ENCODE peak calls at places on chromosomes 6 and 20, in ten cellular contexts. Q is left ventricle myocardium inferior, S is dorsolateral prefrontal cortex, C is uterus, M is pancreas, J is hepatocyte, V is tibial artery, A is right atrium auricular region, L is transverse colon, U is OCI-LY7. T is an unnamed sample.

GRCh38 chr20:37932919-37933318 is 30.0 kb downstream of the VSTM2L start:
- DNase-seq in J (no peak), U (no peak), A (no peak), L (no peak), M (no peak), V (no peak), S (no peak), C (no peak), Q (no peak), T (no peak)

GRCh38 chr6:143187173-143187908 is 126.7 kb downstream of the AIG1 start:
- DNase-seq in L (no peak), J (no peak), S (no peak), Q (no peak), C (no peak), V (no peak), U (no peak), A (no peak), M (no peak), T (no peak)

GRCh38 chr20:46666818-46667515 is 15.7 kb upstream of the SLC13A3 start:
- DNase-seq in V (no peak), L (no peak), U (no peak), A (no peak), Q (no peak), S (no peak), M (no peak), J (no peak), C (no peak), T (no peak)

GRCh38 chr6:133542056-133542821 is 301.1 kb downstream of the EYA4 start:
- DNase-seq in C (no peak), M (no peak), A (no peak), S (no peak), V (no peak), J (no peak), L (no peak), U (no peak), Q (no peak), T (no peak)

GRCh38 chr20:46074006-46074405 is 15.8 kb downstream of the NCOA5 start:
- DNase-seq in J (no peak), M (no peak), C (no peak), V (no peak), Q (no peak), L (no peak), A (no peak), U (no peak), S (no peak), T (no peak)

GRCh38 chr6:143678980-143679379 is 1.2 kb downstream of the PHACTR2 start:
- DNase-seq in L (no peak), V (no peak), C (no peak), J (no peak), A (no peak), U (no peak), M (no peak), Q (no peak), S (no peak), T (no peak)

GRCh38 chr6:3414704-3415453 is 42.0 kb downstream of the SLC22A23 start:
- DNase-seq in J (peak; percentile 79), A (no peak), V (no peak), C (no peak), M (no peak), U (no peak), L (no peak), Q (no peak), S (no peak), T (no peak)

GRCh38 chr20:8996817-8997512 is 71.9 kb upstream of the PLCB4 start:
- DNase-seq in A (no peak), J (no peak), C (no peak), M (no peak), L (no peak), V (no peak), U (no peak), Q (no peak), S (no peak), T (no peak)

GRCh38 chr6:132461958-132462357 is 51.0 kb downstream of the STX7 start:
- DNase-seq in U (no peak), L (no peak), V (no peak), M (no peak), Q (no peak), J (no peak), A (no peak), C (no peak), S (no peak), T (no peak)

GRCh38 chr6:153263489-153263888 is 132.4 kb upstream of the RGS17 start:
- DNase-seq in S (no peak), Q (no peak), A (no peak), C (no peak), L (no peak), V (no peak), U (no peak), M (no peak), J (no peak), T (no peak)

GRCh38 chr6:126475449-126475848 is 135.5 kb downstream of the CENPW start:
- DNase-seq in U (no peak), L (no peak), V (no peak), J (no peak), M (no peak), S (no peak), Q (no peak), A (no peak), C (no peak), T (no peak)

GRCh38 chr6:11744753-11745152 is 33.9 kb downstream of the ADTRP start:
- DNase-seq in U (no peak), V (peak; percentile 90), S (no peak), A (peak; percentile 87), L (peak; percentile 62), Q (peak; percentile 45), C (peak; percentile 51), M (no peak), J (peak; percentile 50), T (no peak)

GRCh38 chr6:106125925-106126435 is 39.8 kb downstream of the PRDM1 start:
- DNase-seq in U (no peak), L (peak; percentile 65), M (no peak), V (no peak), J (peak; percentile 41), S (no peak), Q (no peak), C (no peak), A (no peak), T (peak; percentile 8)

GRCh38 chr6:90369651-90370050 is 73.0 kb upstream of the BACH2 start:
- DNase-seq in V (no peak), C (no peak), U (no peak), Q (no peak), A (no peak), J (no peak), L (no peak), S (no peak), M (no peak), T (no peak)

GRCh38 chr20:35618372-35619131 is 2.9 kb downstream of the SPAG4 start:
- DNase-seq in U (peak; percentile 58), C (no peak), V (no peak), Q (no peak), M (peak; percentile 86), A (peak; percentile 67), L (no peak), J (no peak), S (no peak), T (peak; percentile 76)

GRCh38 chr20:44026932-44027685 is 112.5 kb downstream of the TOX2 start:
- DNase-seq in L (no peak), J (no peak), S (no peak), C (no peak), Q (no peak), M (no peak), V (no peak), A (peak; percentile 50), U (no peak), T (peak; percentile 60)

GRCh38 chr6:143845033-143845432 is 1.9 kb downstream of the LTV1 start:
- DNase-seq in L (no peak), A (no peak), S (no peak), V (no peak), U (no peak), C (no peak), J (no peak), M (no peak), Q (no peak), T (no peak)

GRCh38 chr20:17888044-17888443 is 80.5 kb downstream of the SNX5 start:
- DNase-seq in U (no peak), J (no peak), Q (no peak), L (peak; percentile 43), M (no peak), S (no peak), V (no peak), C (no peak), A (no peak), T (no peak)

GRCh38 chr6:45437441-45437820 is 59.7 kb upstream of the SUPT3H start:
- DNase-seq in L (no peak), Q (no peak), V (no peak), J (no peak), M (no peak), U (no peak), A (no peak), S (no peak), C (no peak), T (no peak)
- H3K4me3 ChIP-seq in L (no peak overlapping the region), Q (no peak overlapping the region), V (no peak overlapping the region), J (no peak overlapping the region), M (no peak overlapping the region), U (no peak overlapping the region), A (no peak overlapping the region), S (no peak overlapping the region), C (no peak overlapping the region), T (peak overlapping the region; percentile 23)

GRCh38 chr6:25456249-25456648 is 177.1 kb downstream of the CARMIL1 start:
- DNase-seq in V (no peak), C (no peak), A (no peak), M (no peak), J (no peak), Q (no peak), L (no peak), U (no peak), S (no peak), T (no peak)
- TF ChIP-seq CTCF in V (no peak), C (no peak), A (no peak), M (no peak), J (no peak), Q (no peak), L (no peak), U (no peak), S (no peak), T (no peak)

DNA sequence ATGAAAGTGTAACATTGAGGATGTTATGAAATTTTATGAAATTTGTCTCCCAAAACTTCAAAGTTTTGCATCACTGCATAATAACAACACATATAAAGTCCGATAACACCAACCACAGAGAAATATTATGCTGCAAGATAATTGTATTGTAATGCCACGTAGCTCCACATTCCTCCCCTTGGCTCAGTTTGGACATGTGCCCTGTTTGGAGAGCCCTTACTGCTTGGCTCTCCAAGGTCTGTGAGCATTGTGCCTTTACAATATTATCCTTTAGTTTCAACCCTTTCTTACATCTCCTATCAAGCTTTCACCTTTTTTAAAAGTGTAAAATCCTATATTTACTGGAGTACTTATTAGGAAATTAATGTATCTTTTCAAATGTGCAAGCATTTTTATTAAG is 10.8 kb downstream of the HBS1L start:
- DNase-seq in C (no peak), V (no peak), A (no peak), U (no peak), M (no peak), S (no peak), J (no peak), L (no peak), Q (no peak), T (no peak)
- H3K27ac ChIP-seq in C (no peak overlapping the region), V (no peak overlapping the region), A (no peak overlapping the region), U (no peak overlapping the region), M (no peak overlapping the region), S (no peak overlapping the region), J (no peak overlapping the region), L (no peak overlapping the region), Q (no peak overlapping the region), T (no peak overlapping the region)

DNA sequence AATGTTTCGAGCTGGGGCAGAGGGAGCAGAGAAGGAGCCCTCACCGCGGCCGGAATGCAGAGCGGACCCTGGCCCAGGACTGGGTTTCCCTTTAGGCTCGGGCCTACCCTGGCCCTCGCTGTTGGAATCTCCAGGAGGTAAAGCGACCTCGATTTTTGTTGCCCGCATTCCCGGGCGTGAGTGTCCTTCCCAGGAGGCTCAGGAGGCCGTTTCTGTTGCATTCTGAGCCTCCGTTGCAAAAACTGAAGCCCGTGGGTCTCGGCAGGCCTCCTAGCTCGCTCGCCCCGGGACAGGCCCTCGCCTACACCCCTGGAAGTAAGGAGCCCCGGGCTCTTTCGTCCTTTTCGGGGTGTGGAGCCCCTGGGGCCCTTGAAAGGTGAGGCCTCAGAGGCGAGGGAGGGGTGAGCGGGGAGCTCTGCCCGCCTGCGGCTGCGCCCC is 2.2 kb downstream of the NR2E1 start:
- DNase-seq in L (no peak), J (no peak), S (no peak), V (no peak), A (no peak), C (no peak), Q (no peak), U (no peak), M (no peak), T (no peak)
- H3K4me3 ChIP-seq in L (peak overlapping the region; percentile 37), J (no peak overlapping the region), S (peak overlapping the region; percentile 63), V (no peak overlapping the region), A (peak overlapping the region; percentile 8), C (no peak overlapping the region), Q (peak overlapping the region; percentile 52), U (no peak overlapping the region), M (no peak overlapping the region), T (peak overlapping the region; percentile 60)